ENCODE peak calls at places on chromosomes 5 and 9, in ten cellular contexts. G is stomach, D is sigmoid colon, P is transverse colon, Z is HepG2, X is esophagus muscularis mucosa, K is A549, R is SK-N-SH, A is H1, O is suprapubic skin. Y is an unnamed sample.
A peak's percentile ranks its signal among the peaks of the same experiment; 100 is the strongest.

GRCh38 chr9:13568446-13568845 is 289.0 kb upstream of the MPDZ start:
- DNase-seq in G (no peak), D (no peak), P (no peak), Z (no peak), X (no peak), K (no peak), R (no peak), A (no peak), O (no peak), Y (peak; percentile 8)

GRCh38 chr9:14715102-14715501 is 7.4 kb downstream of the CER1 start:
- DNase-seq in G (no peak), D (no peak), P (no peak), Z (no peak), X (no peak), K (no peak), R (no peak), A (no peak), O (no peak), Y (no peak)

GRCh38 chr5:139410121-139410885 is 6.4 kb upstream of the SPATA24 start:
- DNase-seq in G (no peak), D (peak; percentile 33), P (no peak), Z (no peak), X (no peak), K (no peak), R (no peak), A (no peak), O (no peak), Y (no peak)

GRCh38 chr5:84292788-84293653 is 91.7 kb downstream of the EDIL3 start:
- DNase-seq in G (no peak), D (no peak), P (no peak), Z (no peak), X (no peak), K (no peak), R (no peak), A (no peak), O (no peak), Y (no peak)

GRCh38 chr9:134709512-134710270 is 68.1 kb downstream of the COL5A1 start:
- DNase-seq in G (no peak), D (peak; percentile 93), P (no peak), Z (no peak), X (no peak), K (no peak), R (peak; percentile 55), A (no peak), O (no peak), Y (no peak)

GRCh38 chr9:81619353-81620008 is 69.9 kb downstream of the TLE1 start:
- DNase-seq in G (no peak), D (no peak), P (no peak), Z (no peak), X (no peak), K (no peak), R (no peak), A (no peak), O (no peak), Y (no peak)

GRCh38 chr5:37043693-37044092 is 167.1 kb downstream of the NIPBL start:
- DNase-seq in G (no peak), D (no peak), P (no peak), Z (peak; percentile 3), X (no peak), K (no peak), R (no peak), A (no peak), O (no peak), Y (no peak)

GRCh38 chr9:130156672-130157071 is 15.5 kb upstream of the NCS1 start:
- DNase-seq in G (peak; percentile 45), D (no peak), P (no peak), Z (peak; percentile 35), X (no peak), K (no peak), R (peak; percentile 70), A (no peak), O (no peak), Y (no peak)

GRCh38 chr5:94932259-94932658 is 313.8 kb downstream of the SLF1 start:
- DNase-seq in G (no peak), D (no peak), P (no peak), Z (no peak), X (no peak), K (no peak), R (peak; percentile 23), A (no peak), O (no peak), Y (no peak)

GRCh38 chr5:111627862-111628261 is 115.5 kb upstream of the STARD4 start:
- DNase-seq in G (no peak), D (no peak), P (no peak), Z (no peak), X (no peak), K (no peak), R (no peak), A (no peak), O (no peak), Y (no peak)

GRCh38 chr9:5425006-5425628 is 12.6 kb downstream of the PLGRKT start:
- DNase-seq in G (no peak), D (no peak), P (no peak), Z (peak; percentile 20), X (no peak), K (peak; percentile 41), R (peak; percentile 37), A (no peak), O (no peak), Y (no peak)

GRCh38 chr9:98563997-98564396 is 144.7 kb downstream of the GABBR2 start:
- DNase-seq in G (no peak), D (no peak), P (no peak), Z (no peak), X (peak; percentile 75), K (no peak), R (no peak), A (no peak), O (no peak), Y (no peak)

GRCh38 chr5:141338538-141339306 is at the start of gene PCDHGA2:
- DNase-seq in G (no peak), D (no peak), P (no peak), Z (peak; percentile 18), X (no peak), K (peak; percentile 24), R (peak; percentile 46), A (no peak), O (no peak), Y (no peak)

GRCh38 chr5:126031989-126032716 is 391.1 kb upstream of the GRAMD2B start:
- DNase-seq in G (peak; percentile 33), D (no peak), P (no peak), Z (no peak), X (no peak), K (no peak), R (no peak), A (no peak), O (no peak), Y (no peak)
- TF ChIP-seq EP300 in G (no peak), D (no peak), P (no peak), Z (no peak), X (no peak), K (no peak), R (no peak), A (no peak), O (no peak), Y (no peak)

DNA sequence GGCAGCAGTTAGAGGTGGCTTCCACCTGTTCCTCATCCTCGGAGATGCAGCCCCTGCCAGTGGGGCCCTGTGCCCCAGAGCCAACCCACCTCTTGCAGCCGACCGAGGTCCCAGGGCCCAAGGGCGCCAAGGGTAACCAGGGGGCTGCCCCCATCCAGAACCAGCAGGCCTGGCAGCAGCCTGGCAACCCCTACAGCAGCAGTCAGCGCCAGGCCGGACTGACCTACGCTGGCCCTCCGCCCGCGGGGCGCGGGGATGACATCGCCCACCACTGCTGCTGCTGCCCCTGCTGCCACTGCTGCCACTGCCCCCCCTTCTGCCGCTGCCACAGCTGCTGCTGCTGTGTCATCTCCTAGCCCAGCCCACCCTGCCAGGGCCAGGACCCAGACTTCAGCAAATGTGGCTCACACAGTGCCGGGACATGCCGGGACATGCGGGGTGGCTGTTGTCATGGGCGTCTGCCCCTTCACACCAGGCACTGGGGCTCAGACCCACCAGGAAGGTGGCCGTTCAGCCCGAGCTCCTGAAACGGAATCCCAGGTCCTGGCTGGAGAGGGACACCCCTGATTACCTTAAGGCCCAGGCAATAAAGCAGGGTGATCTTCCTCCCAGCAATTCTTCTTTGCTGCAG is 842 bp downstream of the CYSRT1 start:
- DNase-seq in G (no peak), D (no peak), P (no peak), Z (no peak), X (no peak), K (no peak), R (no peak), A (no peak), O (no peak), Y (no peak)
- H3K27ac ChIP-seq in G (peak overlapping the region; percentile 81), D (no peak overlapping the region), P (no peak overlapping the region), Z (no peak overlapping the region), X (no peak overlapping the region), K (peak overlapping the region; percentile 63), R (no peak overlapping the region), A (no peak overlapping the region), O (peak overlapping the region; percentile 24), Y (no peak overlapping the region)

DNA sequence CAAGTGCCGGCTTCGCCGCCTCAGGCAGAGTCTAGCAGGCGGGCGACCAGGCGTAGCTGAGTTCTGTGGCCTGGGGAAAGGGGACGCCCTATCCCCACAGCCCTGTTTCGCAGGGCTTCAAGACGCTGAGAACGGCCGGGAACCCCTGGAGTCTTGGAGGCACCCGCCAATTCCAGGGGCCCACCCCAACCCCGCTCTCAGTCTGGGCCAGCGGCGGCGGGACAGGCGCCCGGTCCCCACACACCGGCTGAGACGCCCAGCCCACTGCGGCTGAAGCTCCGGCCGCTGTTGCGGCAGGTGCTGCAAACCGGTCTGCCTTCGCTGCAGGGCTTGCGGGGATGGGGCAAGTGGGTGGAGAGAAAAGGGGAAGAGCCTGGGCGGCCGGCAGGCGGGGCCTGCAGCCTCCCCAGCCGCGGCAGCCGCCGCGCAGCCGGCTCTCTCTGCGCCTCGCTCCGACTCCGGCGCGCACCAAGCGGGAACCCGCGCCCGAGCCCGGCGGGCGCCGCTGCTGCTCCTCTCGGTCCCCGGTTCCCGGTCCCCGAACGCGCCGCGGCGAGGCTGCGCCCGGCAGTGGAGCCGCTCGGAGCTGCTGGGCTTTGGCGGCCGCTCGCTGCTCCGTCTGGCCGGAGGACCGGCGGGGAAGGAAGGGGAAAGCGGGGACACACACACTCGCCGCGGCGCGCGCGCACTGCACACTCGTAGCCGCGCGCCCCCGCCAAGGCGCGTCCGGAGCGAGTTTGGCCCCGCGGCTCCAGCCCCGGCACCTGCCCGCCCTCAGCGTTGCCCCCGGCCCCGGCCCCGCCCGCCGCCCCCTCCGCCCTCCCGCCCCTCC is at the start of gene PIP5K1B:
- DNase-seq in G (peak; percentile 88), D (peak; percentile 83), P (peak; percentile 90), Z (peak; percentile 70), X (peak; percentile 74), K (peak; percentile 17), R (peak; percentile 47), A (peak; percentile 82), O (peak; percentile 81), Y (no peak)
- TF ChIP-seq CTCF in G (no peak), D (no peak), P (no peak), Z (peak; percentile 57), X (no peak), K (no peak), R (no peak), A (no peak), O (no peak), Y (no peak)

DNA sequence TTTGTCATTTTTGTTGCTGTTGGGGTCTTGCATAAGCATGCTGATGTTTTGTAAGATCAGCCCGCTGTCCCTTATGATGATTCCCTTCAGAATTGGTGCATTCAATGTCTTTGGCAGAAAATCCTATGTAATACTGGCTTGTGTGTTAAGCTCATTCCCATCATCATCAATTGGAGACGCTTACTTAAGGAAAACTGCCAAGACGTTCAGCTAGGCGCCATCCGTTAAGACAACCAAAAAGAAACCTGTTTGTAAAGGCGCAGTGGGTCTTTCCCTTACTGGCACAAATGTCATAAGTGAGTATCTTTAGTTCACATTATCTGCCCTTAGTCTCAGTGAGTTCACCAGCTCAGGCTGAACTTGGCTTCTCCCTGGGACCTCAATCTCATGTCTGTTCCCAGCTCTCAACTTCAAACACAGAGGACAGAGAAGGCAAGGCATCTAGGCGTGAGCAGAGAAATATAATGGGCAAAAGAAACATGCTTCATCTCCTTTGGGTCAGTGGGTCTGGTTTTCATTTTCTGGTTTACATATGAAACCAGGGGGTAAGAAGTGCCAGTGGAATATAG is 97.9 kb downstream of the EFNA5 start:
- DNase-seq in G (no peak), D (no peak), P (no peak), Z (no peak), X (no peak), K (no peak), R (no peak), A (no peak), O (no peak), Y (no peak)
- TF ChIP-seq EP300 in G (no peak), D (no peak), P (no peak), Z (no peak), X (no peak), K (no peak), R (no peak), A (no peak), O (no peak), Y (no peak)

Y was measured in tibial nerve.